ENCODE peak calls at places on chromosomes 2 and 18, in five cellular contexts. K is sigmoid colon, Y is stomach, J is suprapubic skin, R is HCT116. A is an unnamed sample. For H3K4me1, the result is how much of the 10 kb centered on the place peaks cover.

GRCh38 chr18:6776193-6776592 is 46.7 kb downstream of the ARHGAP28 start:
- DNase-seq in K (no peak), Y (no peak), J (no peak), R (no peak), A (no peak)

GRCh38 chr2:99140056-99140859 is 1.2 kb upstream of the C2orf15 start:
- DNase-seq in K (no peak), Y (no peak), J (no peak), R (no peak), A (no peak)

GRCh38 chr2:196899976-196900375 is 26.5 kb downstream of the PGAP1 start:
- DNase-seq in K (no peak), Y (no peak), J (no peak), R (no peak), A (no peak)

GRCh38 chr2:14220101-14220500 is 412.4 kb upstream of the LRATD1 start:
- DNase-seq in K (no peak), Y (no peak), J (no peak), R (no peak), A (no peak)

GRCh38 chr2:3099860-3100234 is 277.8 kb downstream of the EIPR1 start:
- DNase-seq in K (no peak), Y (no peak), J (no peak), R (no peak), A (no peak)

GRCh38 chr18:46481048-46481846 is 175.8 kb downstream of the LOXHD1 start:
- DNase-seq in K (no peak), Y (peak), J (no peak), R (peak), A (no peak)

GRCh38 chr18:12041561-12041960 is 52.1 kb upstream of the ANKRD62 start:
- DNase-seq in K (no peak), Y (no peak), J (no peak), R (no peak), A (no peak)

GRCh38 chr2:240567137-240567871 is 980 bp upstream of the RNPEPL1 start:
- DNase-seq in K (peak), Y (peak), J (peak), R (no peak), A (no peak)

GRCh38 chr2:226792155-226792871 is 7.3 kb downstream of the IRS1 start:
- DNase-seq in K (no peak), Y (no peak), J (no peak), R (no peak), A (no peak)

GRCh38 chr2:226791056-226791486 is 8.5 kb downstream of the IRS1 start:
- DNase-seq in K (peak), Y (no peak), J (no peak), R (no peak), A (peak)

GRCh38 chr2:226790436-226790835 is 9.2 kb downstream of the IRS1 start:
- DNase-seq in K (no peak), Y (no peak), J (no peak), R (no peak), A (no peak)

GRCh38 chr2:226790006-226790405 is 9.6 kb downstream of the IRS1 start:
- DNase-seq in K (no peak), Y (no peak), J (no peak), R (no peak), A (no peak)

DNA sequence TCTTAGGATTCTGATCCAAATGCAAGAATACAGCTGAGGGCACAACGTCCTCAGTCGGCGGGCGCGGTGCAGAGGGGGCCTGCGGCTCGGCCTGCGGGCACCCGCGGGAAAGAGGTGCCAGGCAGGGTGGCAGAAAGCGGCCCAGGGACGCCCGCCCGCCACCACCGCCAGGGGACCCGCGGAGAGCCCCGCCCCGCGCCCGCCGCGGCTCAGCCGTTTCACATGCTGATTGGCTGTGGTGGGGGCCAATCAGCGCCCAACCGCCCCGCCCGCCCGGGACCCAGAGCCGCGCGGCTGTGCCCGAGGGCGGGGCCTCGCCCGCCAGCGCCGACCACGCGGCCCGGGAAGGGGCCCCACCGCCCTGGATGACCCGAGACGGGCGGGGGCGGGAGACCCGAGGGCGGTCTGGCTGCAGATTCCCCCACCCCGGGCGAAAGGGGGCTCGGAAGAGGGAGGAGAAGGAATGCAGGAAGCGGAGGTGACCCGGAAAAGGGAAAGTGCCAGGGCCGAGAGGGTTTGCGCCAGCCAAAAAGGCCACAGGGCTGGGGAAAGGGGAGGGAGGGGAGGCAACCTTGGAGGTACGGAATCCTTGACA is 8.0 kb downstream of the IRS1 start:
- DNase-seq in K (peak), Y (peak), J (peak), R (no peak), A (peak)
- TF ChIP-seq POLR2AphosphoS5 in K (peak), Y (peak), J (no peak), R (no peak), A (peak)

GRCh38 chr2:29923110-29923721 is 1.8 kb upstream of the ALK start:
- DNase-seq in K (peak), Y (peak), J (no peak), R (peak), A (no peak)
- TF ChIP-seq CTCF in K (peak), Y (peak), J (peak), R (peak), A (peak)

GRCh38 chr2:162092656-162093556 is 18.9 kb upstream of the DPP4 start:
- DNase-seq in K (peak), Y (no peak), J (peak), R (peak), A (no peak)
- H3K4me1 ChIP-seq in K (under half), Y (under half), J (under half), R (under half), A (under half)

DNA sequence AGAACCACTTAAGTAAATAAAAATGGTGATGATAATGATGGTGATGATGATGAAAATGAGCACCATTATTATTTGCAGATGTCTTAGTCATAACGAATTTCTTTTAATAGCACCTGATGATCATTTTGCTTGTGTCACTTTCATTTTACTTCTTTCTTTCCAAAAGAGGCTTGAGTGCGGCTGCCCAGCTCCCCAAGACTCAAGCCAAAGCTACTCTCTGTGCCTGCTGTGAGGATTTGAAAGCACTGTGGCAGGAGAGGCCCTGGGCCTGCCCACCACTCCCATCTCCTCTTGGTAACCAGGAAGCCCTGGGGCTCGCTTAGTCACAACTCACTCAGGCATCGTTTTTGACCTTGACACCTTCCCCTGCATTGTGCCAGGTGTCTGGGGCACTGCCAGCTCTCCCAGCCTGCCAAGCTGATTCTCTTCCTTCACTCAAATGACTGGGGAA is 41.2 kb downstream of the RPL37A start:
- DNase-seq in K (no peak), Y (peak), J (no peak), R (no peak), A (no peak)
- TF ChIP-seq POLR2AphosphoS5 in K (no peak), Y (peak), J (no peak), R (no peak), A (peak)

DNA sequence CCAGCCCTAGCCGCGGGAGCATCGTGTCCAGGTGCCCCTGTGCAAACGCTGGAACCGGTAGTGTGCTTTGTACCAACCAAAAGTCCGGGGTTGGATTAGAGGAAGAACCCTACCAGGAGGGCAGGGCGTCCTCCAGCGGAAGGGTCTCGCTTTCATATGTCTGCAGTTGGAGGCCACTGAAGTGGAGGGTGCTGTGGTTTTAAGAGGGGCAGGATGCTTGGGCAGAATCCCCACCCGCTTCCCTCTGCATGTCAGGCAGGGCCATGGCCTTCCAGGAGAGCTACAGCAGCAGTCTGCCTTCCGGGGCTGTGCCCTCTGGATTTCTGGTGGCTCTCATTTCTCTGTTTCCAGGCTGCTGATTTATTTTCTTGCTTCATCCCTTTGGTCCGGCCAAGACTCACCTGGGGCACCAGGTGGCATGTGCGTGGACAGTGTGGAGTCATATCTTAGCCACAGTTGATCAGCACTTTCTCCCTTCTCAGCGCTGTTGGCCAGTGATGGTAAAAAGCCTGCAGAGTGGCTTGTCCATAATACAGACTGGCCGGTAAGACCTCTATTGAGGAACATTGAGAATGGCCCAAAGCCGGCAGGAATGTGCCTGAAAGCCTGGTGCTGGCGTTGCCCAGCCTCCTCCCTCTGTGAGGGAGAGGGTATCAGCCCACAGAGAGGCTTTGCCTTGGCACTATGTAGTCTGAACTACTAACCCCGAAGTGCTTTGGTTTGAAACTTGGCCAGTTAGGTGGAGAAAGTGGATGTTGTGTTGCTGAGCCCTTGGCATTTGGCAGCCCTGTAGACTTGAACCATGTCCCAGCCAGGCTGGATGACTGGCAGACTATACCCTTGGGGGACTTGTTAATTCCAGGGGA is 1.8 kb downstream of the AGAP1 start:
- DNase-seq in K (no peak), Y (no peak), J (no peak), R (no peak), A (no peak)
- TF ChIP-seq CTCF in K (no peak), Y (no peak), J (no peak), R (peak), A (no peak)

GRCh38 chr18:80067897-80068296 is 33.7 kb downstream of the RBFA start:
- DNase-seq in K (no peak), Y (no peak), J (no peak), R (no peak), A (no peak)
- H3K4me1 ChIP-seq in K (under half), Y (under half), J (under half), R (under half), A (under half)

DNA sequence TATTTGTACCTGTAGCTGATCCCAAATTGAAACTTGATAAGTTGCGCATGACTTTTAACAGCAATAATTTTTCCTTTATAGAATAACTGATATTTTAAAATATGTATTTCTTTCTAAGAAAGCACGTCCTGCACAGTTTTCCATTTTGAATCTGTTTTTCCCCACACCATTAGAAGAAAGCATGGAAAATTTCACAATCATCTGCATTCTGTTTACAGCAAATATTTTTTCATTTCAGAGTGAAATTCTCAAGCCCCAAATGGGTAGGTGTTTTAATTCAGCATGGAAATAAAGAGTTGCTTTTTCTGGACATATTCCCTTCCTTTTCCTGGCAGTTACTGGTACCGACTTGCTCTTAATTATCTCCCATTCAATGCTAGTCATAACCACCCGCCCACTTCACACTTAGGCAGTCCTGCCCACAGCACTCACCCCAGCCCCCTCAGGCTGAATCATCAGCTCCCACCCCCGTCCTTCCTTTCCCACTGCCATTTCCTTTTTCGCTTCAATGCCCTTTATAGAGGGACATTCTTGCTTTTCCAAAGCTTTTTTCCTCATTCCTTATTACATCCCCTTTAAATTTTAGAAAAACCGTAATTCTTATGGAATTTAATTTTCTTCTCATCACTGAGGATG is 89.2 kb upstream of the GLS start:
- DNase-seq in K (no peak), Y (no peak), J (no peak), R (no peak), A (no peak)
- TF ChIP-seq POLR2AphosphoS5 in K (no peak), Y (no peak), J (no peak), R (no peak), A (peak)